ENCODE peak calls at places on chromosomes 11 and 22, in four cellular contexts. D is K562, H is A549, C is HepG2. O is an unnamed sample.

GRCh38 chr22:40436460-40437431 is 66.4 kb downstream of the SGSM3 start:
- DNase-seq in D (peak), H (peak), C (peak), O (no peak)

GRCh38 chr11:121650520-121651266 is 197.9 kb upstream of the SORL1-AS1 start:
- DNase-seq in D (no peak), H (no peak), C (no peak), O (no peak)

GRCh38 chr11:93542753-93543246 is 391 bp downstream of the SMCO4 start:
- DNase-seq in D (no peak), H (no peak), C (no peak), O (no peak)

GRCh38 chr11:130675456-130675855 is 227.0 kb downstream of the ADAMTS15 start:
- DNase-seq in D (no peak), H (no peak), C (no peak), O (no peak)

GRCh38 chr11:12284321-12285050 is 92.9 kb upstream of the PARVA start:
- DNase-seq in D (no peak), H (no peak), C (no peak), O (peak)

GRCh38 chr22:17692841-17693240 is 54.3 kb downstream of the BCL2L13 start:
- DNase-seq in D (no peak), H (no peak), C (no peak), O (no peak)

GRCh38 chr22:23569291-23569690 is 10.8 kb downstream of the IGLL1 start:
- DNase-seq in D (no peak), H (no peak), C (peak), O (no peak)

GRCh38 chr11:16088774-16089173 is 267.6 kb downstream of the SOX6 start:
- DNase-seq in D (no peak), H (no peak), C (no peak), O (no peak)

GRCh38 chr11:10625281-10625981 is 57.0 kb upstream of the LYVE1 start:
- DNase-seq in D (no peak), H (no peak), C (no peak), O (no peak)

GRCh38 chr22:28939394-28939793 is 56.0 kb downstream of the ZNRF3 start:
- DNase-seq in D (no peak), H (no peak), C (no peak), O (no peak)

GRCh38 chr11:19921976-19922688 is 209.5 kb downstream of the NAV2 start:
- DNase-seq in D (no peak), H (no peak), C (no peak), O (no peak)

GRCh38 chr11:12529041-12529440 is 145.2 kb upstream of the TEAD1 start:
- DNase-seq in D (no peak), H (no peak), C (no peak), O (no peak)

GRCh38 chr11:36131719-36132349 is 157.4 kb downstream of the COMMD9 start:
- DNase-seq in D (peak), H (peak), C (peak), O (no peak)

GRCh38 chr22:46338636-46339035 is 3.1 kb downstream of the TRMU start:
- DNase-seq in D (no peak), H (no peak), C (no peak), O (no peak)

GRCh38 chr22:29722151-29722550 is 2.3 kb downstream of the CABP7 start:
- DNase-seq in D (no peak), H (no peak), C (no peak), O (no peak)

GRCh38 chr22:49081926-49082325 is 745.7 kb downstream of the BRD1 start:
- DNase-seq in D (no peak), H (no peak), C (no peak), O (no peak)

GRCh38 chr11:79623375-79623774 is 182.5 kb upstream of the TENM4 start:
- DNase-seq in D (no peak), H (no peak), C (no peak), O (no peak)

GRCh38 chr22:37187891-37188761 is at the start of gene C1QTNF6:
- DNase-seq in D (no peak), H (peak), C (no peak), O (no peak)

GRCh38 chr22:20808844-20809243 is 34.9 kb downstream of the SERPIND1 start:
- DNase-seq in D (no peak), H (no peak), C (no peak), O (no peak)

GRCh38 chr22:31623634-31624312 is 38.2 kb downstream of the PISD start:
- DNase-seq in D (no peak), H (no peak), C (no peak), O (no peak)

GRCh38 chr11:119791701-119792151 is 62.7 kb upstream of the NECTIN1 start:
- DNase-seq in D (no peak), H (peak), C (no peak), O (no peak)

GRCh38 chr11:14904745-14905103 is 12.7 kb upstream of the CYP2R1 start:
- DNase-seq in D (peak), H (peak), C (no peak), O (peak)

GRCh38 chr11:3056296-3057068 is 741 bp downstream of the CARS1 start:
- DNase-seq in D (no peak), H (no peak), C (no peak), O (no peak)

GRCh38 chr11:128210148-128210940 is 377.0 kb downstream of the ETS1 start:
- DNase-seq in D (no peak), H (peak), C (peak), O (no peak)

GRCh38 chr11:7143908-7144307 is 55.1 kb downstream of the RBMXL2 start:
- DNase-seq in D (no peak), H (peak), C (no peak), O (no peak)

GRCh38 chr11:107203656-107204055 is 185.4 kb upstream of the GUCY1A2 start:
- DNase-seq in D (no peak), H (no peak), C (no peak), O (no peak)

GRCh38 chr11:2990617-2991476 is 1.3 kb downstream of the NAP1L4 start:
- DNase-seq in D (no peak), H (peak), C (peak), O (no peak)

GRCh38 chr11:30991802-30992512 is 377.6 kb downstream of the DCDC1 start:
- DNase-seq in D (no peak), H (peak), C (no peak), O (no peak)

GRCh38 chr11:66467756-66468155 is 1.1 kb downstream of the PELI3 start:
- DNase-seq in D (no peak), H (no peak), C (no peak), O (no peak)
- TF ChIP-seq RNF2 in D (no peak), H (no peak), C (no peak), O (no peak)

DNA sequence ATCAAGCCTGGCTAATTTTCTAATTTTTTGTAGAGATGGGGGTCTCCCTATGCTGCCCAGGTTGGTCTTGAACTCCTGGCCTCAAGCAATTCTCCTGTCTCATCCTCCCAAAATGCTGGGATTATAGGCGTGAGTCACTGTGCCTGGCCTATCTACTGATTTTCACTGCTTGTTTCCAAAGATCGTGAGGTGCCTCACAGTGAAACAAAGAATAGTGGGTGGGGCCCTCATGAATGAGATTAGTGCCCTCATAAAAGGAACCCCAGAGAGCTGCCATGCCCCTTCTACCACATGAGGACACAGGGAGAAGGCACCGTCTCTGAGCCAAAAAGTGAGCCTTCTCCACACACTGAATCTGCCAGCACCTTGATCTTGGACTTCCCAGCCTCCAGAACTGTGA is 23.5 kb downstream of the TMEM184B start:
- DNase-seq in D (no peak), H (no peak), C (no peak), O (no peak)
- TF ChIP-seq RNF2 in D (no peak), H (no peak), C (no peak), O (no peak)

GRCh38 chr11:45725121-45725520 is 59.7 kb upstream of the CHST1 start:
- DNase-seq in D (no peak), H (no peak), C (no peak), O (no peak)

GRCh38 chr11:45722144-45722543 is 56.7 kb upstream of the CHST1 start:
- DNase-seq in D (peak), H (peak), C (no peak), O (peak)

GRCh38 chr11:45724145-45724544 is 58.7 kb upstream of the CHST1 start:
- DNase-seq in D (no peak), H (no peak), C (no peak), O (no peak)

GRCh38 chr11:45723421-45723820 is 58.0 kb upstream of the CHST1 start:
- DNase-seq in D (no peak), H (no peak), C (no peak), O (no peak)

DNA sequence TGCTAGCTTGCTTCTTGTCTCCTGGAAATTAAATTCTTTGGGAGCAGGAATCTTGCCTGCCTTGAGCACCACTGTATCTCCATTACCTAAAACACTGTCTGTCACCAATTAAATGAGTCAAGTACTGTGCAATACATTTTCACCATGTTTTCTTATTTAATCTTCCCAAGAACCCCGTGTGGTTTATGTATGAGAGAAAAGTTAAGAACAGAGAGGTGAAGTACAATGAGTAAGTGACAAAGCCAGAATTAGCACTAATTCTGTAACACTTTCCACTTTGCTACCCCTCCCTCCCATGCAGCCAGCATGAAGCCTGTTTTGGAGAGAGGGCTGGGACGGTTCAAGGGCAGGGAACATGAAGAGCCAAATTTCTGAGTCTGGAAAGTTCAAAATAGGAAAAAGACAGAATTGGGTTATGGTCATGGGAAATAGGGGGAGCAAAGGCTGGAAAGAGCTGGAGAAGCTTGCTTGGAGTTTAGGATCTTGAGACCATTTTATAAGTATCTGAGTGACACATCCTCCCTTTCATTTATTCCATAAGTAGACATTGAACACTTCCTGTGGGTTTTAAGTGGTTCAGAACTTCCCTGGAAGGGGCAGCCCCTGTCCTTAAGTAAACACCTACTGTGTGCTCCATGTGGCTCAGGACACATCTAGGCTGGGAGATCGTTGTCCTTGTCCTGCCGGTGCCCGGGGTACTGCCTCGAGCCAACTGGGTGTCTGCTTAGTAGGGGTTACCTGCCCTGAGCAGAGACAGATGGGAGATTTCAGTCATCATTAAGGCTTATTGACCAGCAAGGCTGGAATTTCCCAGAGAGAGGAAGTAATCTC is 60.6 kb upstream of the CHST1 start:
- DNase-seq in D (no peak), H (no peak), C (no peak), O (no peak)
- TF ChIP-seq RNF2 in D (no peak), H (no peak), C (no peak), O (no peak)

GRCh38 chr11:66443602-66444001 is 5.0 kb upstream of the MRPL11 start:
- DNase-seq in D (no peak), H (peak), C (no peak), O (no peak)
- TF ChIP-seq RNF2 in D (no peak), H (no peak), C (no peak), O (no peak)

GRCh38 chr11:34891611-34892010 is 24.6 kb downstream of the APIP start:
- DNase-seq in D (no peak), H (no peak), C (peak), O (no peak)

GRCh38 chr11:34890089-34890488 is 26.1 kb downstream of the APIP start:
- DNase-seq in D (no peak), H (peak), C (no peak), O (no peak)

GRCh38 chr11:34887260-34887659 is 28.9 kb downstream of the APIP start:
- DNase-seq in D (no peak), H (no peak), C (no peak), O (no peak)

GRCh38 chr11:34886609-34887008 is 29.6 kb downstream of the APIP start:
- DNase-seq in D (no peak), H (no peak), C (peak), O (no peak)

DNA sequence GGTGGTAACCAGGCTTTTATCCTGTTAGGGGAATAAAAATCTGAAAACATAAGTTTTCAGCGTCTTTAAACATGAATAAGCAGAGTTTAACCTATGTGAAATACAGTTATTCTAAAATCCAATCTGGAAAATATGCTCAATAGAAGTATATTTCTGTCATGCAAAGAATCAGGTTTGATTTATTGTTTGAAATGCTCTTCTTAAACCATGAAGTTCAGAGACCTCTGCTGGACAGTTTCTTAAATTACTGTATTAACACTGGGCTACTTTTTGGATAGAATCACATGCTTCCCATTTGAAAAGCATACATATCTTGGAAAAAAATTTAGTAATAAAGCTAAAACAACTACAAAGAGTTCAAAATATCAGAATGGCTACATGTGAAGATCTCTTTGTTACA is 25.4 kb downstream of the APIP start:
- DNase-seq in D (no peak), H (peak), C (peak), O (no peak)
- TF ChIP-seq RNF2 in D (no peak), H (no peak), C (no peak), O (no peak)

O was measured in H1.